ENCODE peak calls at places on chromosomes 2 and 18, in six cellular contexts. One of them, this sample, is unnamed.

GRCh38 chr2:138209009-138209408 is 244.7 kb downstream of the HNMT start:
- DNase-seq in tibial nerve: no peak
- DNase-seq in astrocyte of the spinal cord: peak
- DNase-seq in MM.1S: no peak
- DNase-seq in heart left ventricle: no peak
- DNase-seq in ovary: no peak
- DNase-seq in this sample: no peak

GRCh38 chr2:219803294-219803693 is 175.9 kb downstream of the SLC4A3 start:
- DNase-seq in tibial nerve: no peak
- DNase-seq in astrocyte of the spinal cord: peak
- DNase-seq in MM.1S: no peak
- DNase-seq in heart left ventricle: no peak
- DNase-seq in ovary: no peak
- DNase-seq in this sample: no peak

GRCh38 chr18:10070581-10071000 is 156.8 kb downstream of the VAPA start:
- DNase-seq in tibial nerve: no peak
- DNase-seq in astrocyte of the spinal cord: peak
- DNase-seq in MM.1S: no peak
- DNase-seq in heart left ventricle: no peak
- DNase-seq in ovary: no peak
- DNase-seq in this sample: no peak

GRCh38 chr2:31919499-31919898 is 91.3 kb downstream of the MEMO1 start:
- DNase-seq in tibial nerve: no peak
- DNase-seq in astrocyte of the spinal cord: no peak
- DNase-seq in MM.1S: no peak
- DNase-seq in heart left ventricle: no peak
- DNase-seq in ovary: no peak
- DNase-seq in this sample: no peak

GRCh38 chr18:48948112-48949050 is 2.4 kb downstream of the SMAD7 start:
- DNase-seq in tibial nerve: no peak
- DNase-seq in astrocyte of the spinal cord: peak
- DNase-seq in MM.1S: peak
- DNase-seq in heart left ventricle: no peak
- DNase-seq in ovary: peak
- DNase-seq in this sample: peak

GRCh38 chr2:158810761-158811470 is 15.8 kb downstream of the DAPL1 start:
- DNase-seq in tibial nerve: no peak
- DNase-seq in astrocyte of the spinal cord: no peak
- DNase-seq in MM.1S: no peak
- DNase-seq in heart left ventricle: no peak
- DNase-seq in ovary: no peak
- DNase-seq in this sample: no peak

GRCh38 chr2:233386382-233387041 is 32.2 kb downstream of the DGKD start:
- DNase-seq in tibial nerve: no peak
- DNase-seq in astrocyte of the spinal cord: peak
- DNase-seq in MM.1S: no peak
- DNase-seq in heart left ventricle: no peak
- DNase-seq in ovary: peak
- DNase-seq in this sample: no peak

GRCh38 chr2:181128199-181128598 is 147.8 kb downstream of the UBE2E3 start:
- DNase-seq in tibial nerve: no peak
- DNase-seq in astrocyte of the spinal cord: no peak
- DNase-seq in MM.1S: no peak
- DNase-seq in heart left ventricle: no peak
- DNase-seq in ovary: no peak
- DNase-seq in this sample: no peak

GRCh38 chr2:11753452-11753885 is 7.0 kb downstream of the LPIN1 start:
- DNase-seq in tibial nerve: no peak
- DNase-seq in astrocyte of the spinal cord: peak
- DNase-seq in MM.1S: peak
- DNase-seq in heart left ventricle: no peak
- DNase-seq in ovary: no peak
- DNase-seq in this sample: peak

GRCh38 chr2:177422271-177422670 is 29.7 kb downstream of the AGPS start:
- DNase-seq in tibial nerve: no peak
- DNase-seq in astrocyte of the spinal cord: peak
- DNase-seq in MM.1S: no peak
- DNase-seq in heart left ventricle: no peak
- DNase-seq in ovary: no peak
- DNase-seq in this sample: no peak

GRCh38 chr2:109531221-109531620 is 82.5 kb downstream of the SEPTIN10 start:
- DNase-seq in tibial nerve: no peak
- DNase-seq in astrocyte of the spinal cord: no peak
- DNase-seq in MM.1S: no peak
- DNase-seq in heart left ventricle: no peak
- DNase-seq in ovary: no peak
- DNase-seq in this sample: no peak

GRCh38 chr2:17171446-17172049 is 346.7 kb downstream of the RAD51AP2 start:
- DNase-seq in tibial nerve: no peak
- DNase-seq in astrocyte of the spinal cord: peak
- DNase-seq in MM.1S: no peak
- DNase-seq in heart left ventricle: no peak
- DNase-seq in ovary: peak
- DNase-seq in this sample: no peak

GRCh38 chr18:52499646-52500045 is 159.6 kb downstream of the DCC start:
- DNase-seq in tibial nerve: no peak
- DNase-seq in astrocyte of the spinal cord: no peak
- DNase-seq in MM.1S: no peak
- DNase-seq in heart left ventricle: no peak
- DNase-seq in ovary: no peak
- DNase-seq in this sample: no peak

GRCh38 chr2:122692400-122693083 is 937.1 kb downstream of the TSN start:
- DNase-seq in tibial nerve: no peak
- DNase-seq in astrocyte of the spinal cord: no peak
- DNase-seq in MM.1S: no peak
- DNase-seq in heart left ventricle: no peak
- DNase-seq in ovary: no peak
- DNase-seq in this sample: no peak

GRCh38 chr2:98775146-98775988 is 44.4 kb upstream of the MGAT4A start:
- DNase-seq in tibial nerve: no peak
- DNase-seq in astrocyte of the spinal cord: peak
- DNase-seq in MM.1S: no peak
- DNase-seq in heart left ventricle: no peak
- DNase-seq in ovary: no peak
- DNase-seq in this sample: no peak

GRCh38 chr2:239047861-239048260 is 200.0 kb downstream of the TWIST2 start:
- DNase-seq in tibial nerve: no peak
- DNase-seq in astrocyte of the spinal cord: no peak
- DNase-seq in MM.1S: no peak
- DNase-seq in heart left ventricle: peak
- DNase-seq in ovary: no peak
- DNase-seq in this sample: no peak

GRCh38 chr2:15313657-15314056 is 247.5 kb downstream of the NBAS start:
- DNase-seq in tibial nerve: no peak
- DNase-seq in astrocyte of the spinal cord: peak
- DNase-seq in MM.1S: no peak
- DNase-seq in heart left ventricle: no peak
- DNase-seq in ovary: no peak
- DNase-seq in this sample: no peak

GRCh38 chr2:186544255-186544675 is 45.6 kb upstream of the ITGAV start:
- DNase-seq in tibial nerve: no peak
- DNase-seq in astrocyte of the spinal cord: peak
- DNase-seq in MM.1S: no peak
- DNase-seq in heart left ventricle: no peak
- DNase-seq in ovary: no peak
- DNase-seq in this sample: no peak

GRCh38 chr18:78160961-78161656 is 818.5 kb upstream of the SALL3 start:
- DNase-seq in tibial nerve: no peak
- DNase-seq in astrocyte of the spinal cord: no peak
- DNase-seq in MM.1S: no peak
- DNase-seq in heart left ventricle: no peak
- DNase-seq in ovary: no peak
- DNase-seq in this sample: no peak

GRCh38 chr2:185279999-185280398 is 458.6 kb upstream of the FSIP2 start:
- DNase-seq in tibial nerve: no peak
- DNase-seq in astrocyte of the spinal cord: peak
- DNase-seq in MM.1S: peak
- DNase-seq in heart left ventricle: no peak
- DNase-seq in ovary: no peak
- DNase-seq in this sample: no peak

GRCh38 chr2:111032721-111033532 is 87.8 kb upstream of the BCL2L11 start:
- DNase-seq in tibial nerve: no peak
- DNase-seq in astrocyte of the spinal cord: no peak
- DNase-seq in MM.1S: no peak
- DNase-seq in heart left ventricle: no peak
- DNase-seq in ovary: no peak
- DNase-seq in this sample: no peak

GRCh38 chr2:6452702-6453481 is 412.8 kb downstream of the CMPK2 start:
- DNase-seq in tibial nerve: no peak
- DNase-seq in astrocyte of the spinal cord: peak
- DNase-seq in MM.1S: no peak
- DNase-seq in heart left ventricle: no peak
- DNase-seq in ovary: no peak
- DNase-seq in this sample: no peak

GRCh38 chr2:127650785-127651380 is 4.9 kb downstream of the GPR17 start:
- DNase-seq in tibial nerve: no peak
- DNase-seq in astrocyte of the spinal cord: no peak
- DNase-seq in MM.1S: no peak
- DNase-seq in heart left ventricle: peak
- DNase-seq in ovary: no peak
- DNase-seq in this sample: no peak

GRCh38 chr2:42132066-42132965 is 36.8 kb upstream of the EML4 start:
- DNase-seq in tibial nerve: no peak
- DNase-seq in astrocyte of the spinal cord: peak
- DNase-seq in MM.1S: no peak
- DNase-seq in heart left ventricle: no peak
- DNase-seq in ovary: no peak
- DNase-seq in this sample: no peak

GRCh38 chr2:113780472-113780871 is 24.0 kb upstream of the SLC35F5 start:
- DNase-seq in tibial nerve: no peak
- DNase-seq in astrocyte of the spinal cord: no peak
- DNase-seq in MM.1S: no peak
- DNase-seq in heart left ventricle: no peak
- DNase-seq in ovary: no peak
- DNase-seq in this sample: no peak

GRCh38 chr2:187658952-187659525 is 104.8 kb upstream of the TFPI start:
- DNase-seq in tibial nerve: no peak
- DNase-seq in astrocyte of the spinal cord: peak
- DNase-seq in MM.1S: no peak
- DNase-seq in heart left ventricle: no peak
- DNase-seq in ovary: no peak
- DNase-seq in this sample: no peak
- TF ChIP-seq CTCF in tibial nerve: no peak
- TF ChIP-seq CTCF in astrocyte of the spinal cord: peak
- TF ChIP-seq CTCF in MM.1S: no peak
- TF ChIP-seq CTCF in heart left ventricle: no peak
- TF ChIP-seq CTCF in ovary: no peak
- TF ChIP-seq CTCF in this sample: peak

DNA sequence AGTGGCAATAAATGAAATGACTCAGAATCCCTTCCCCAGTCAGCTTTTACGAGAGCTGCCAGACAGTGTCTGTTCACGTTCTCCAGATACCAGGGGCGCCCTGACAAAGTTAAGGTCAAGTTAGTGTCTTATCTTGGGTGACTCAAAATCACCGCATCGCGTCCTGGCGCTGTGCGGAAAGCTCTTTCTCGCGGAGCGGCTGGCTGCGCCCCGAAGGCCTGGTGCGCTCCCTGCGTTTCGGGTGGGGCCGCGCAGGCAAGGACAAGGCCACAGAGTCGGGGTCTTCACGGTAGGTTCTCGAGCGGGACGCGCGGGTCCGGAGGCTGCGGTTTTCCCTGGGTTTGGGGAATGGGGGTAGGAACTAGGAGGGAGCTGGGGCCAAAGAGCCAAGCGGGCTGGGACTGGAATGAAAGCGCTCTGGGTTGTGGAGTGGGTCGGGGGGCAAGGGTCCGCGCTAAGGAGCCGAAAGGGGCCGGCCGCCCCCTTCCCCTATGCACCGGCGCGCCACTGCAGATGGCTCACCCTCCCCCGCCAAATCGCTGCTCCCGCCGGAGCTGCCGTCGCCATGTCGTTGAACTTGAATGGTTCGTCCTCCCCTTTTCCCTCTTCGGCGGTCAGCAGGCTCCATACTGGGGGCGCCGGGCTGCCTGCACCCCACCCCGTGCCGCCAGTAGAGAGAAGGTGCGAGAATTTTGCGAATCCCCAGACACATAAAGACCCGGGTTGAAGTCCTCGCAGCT is 2.6 kb upstream of the HOXD11 start:
- DNase-seq in tibial nerve: no peak
- DNase-seq in astrocyte of the spinal cord: no peak
- DNase-seq in MM.1S: no peak
- DNase-seq in heart left ventricle: no peak
- DNase-seq in ovary: peak
- DNase-seq in this sample: no peak
- H3K4me3 ChIP-seq in tibial nerve: no peak
- H3K4me3 ChIP-seq in astrocyte of the spinal cord: no peak
- H3K4me3 ChIP-seq in MM.1S: no peak
- H3K4me3 ChIP-seq in heart left ventricle: peak
- H3K4me3 ChIP-seq in ovary: peak
- H3K4me3 ChIP-seq in this sample: no peak

GRCh38 chr2:26785431-26786206 is at the start of gene CENPA:
- DNase-seq in tibial nerve: peak
- DNase-seq in astrocyte of the spinal cord: peak
- DNase-seq in MM.1S: peak
- DNase-seq in heart left ventricle: peak
- DNase-seq in ovary: peak
- DNase-seq in this sample: peak
- TF ChIP-seq CTCF in tibial nerve: peak
- TF ChIP-seq CTCF in astrocyte of the spinal cord: peak
- TF ChIP-seq CTCF in MM.1S: no peak
- TF ChIP-seq CTCF in heart left ventricle: peak
- TF ChIP-seq CTCF in ovary: peak
- TF ChIP-seq CTCF in this sample: peak

GRCh38 chr2:195859513-195859912 is 202.5 kb downstream of the SLC39A10 start:
- DNase-seq in tibial nerve: no peak
- DNase-seq in astrocyte of the spinal cord: no peak
- DNase-seq in MM.1S: no peak
- DNase-seq in heart left ventricle: no peak
- DNase-seq in ovary: no peak
- DNase-seq in this sample: no peak

GRCh38 chr2:195864316-195864715 is 204.3 kb downstream of the DNAH7 start:
- DNase-seq in tibial nerve: no peak
- DNase-seq in astrocyte of the spinal cord: no peak
- DNase-seq in MM.1S: no peak
- DNase-seq in heart left ventricle: no peak
- DNase-seq in ovary: no peak
- DNase-seq in this sample: no peak

GRCh38 chr2:195863564-195863963 is 205.1 kb downstream of the DNAH7 start:
- DNase-seq in tibial nerve: no peak
- DNase-seq in astrocyte of the spinal cord: no peak
- DNase-seq in MM.1S: no peak
- DNase-seq in heart left ventricle: no peak
- DNase-seq in ovary: no peak
- DNase-seq in this sample: no peak

GRCh38 chr2:195861821-195862220 is 204.8 kb downstream of the SLC39A10 start:
- DNase-seq in tibial nerve: no peak
- DNase-seq in astrocyte of the spinal cord: no peak
- DNase-seq in MM.1S: no peak
- DNase-seq in heart left ventricle: no peak
- DNase-seq in ovary: no peak
- DNase-seq in this sample: no peak

DNA sequence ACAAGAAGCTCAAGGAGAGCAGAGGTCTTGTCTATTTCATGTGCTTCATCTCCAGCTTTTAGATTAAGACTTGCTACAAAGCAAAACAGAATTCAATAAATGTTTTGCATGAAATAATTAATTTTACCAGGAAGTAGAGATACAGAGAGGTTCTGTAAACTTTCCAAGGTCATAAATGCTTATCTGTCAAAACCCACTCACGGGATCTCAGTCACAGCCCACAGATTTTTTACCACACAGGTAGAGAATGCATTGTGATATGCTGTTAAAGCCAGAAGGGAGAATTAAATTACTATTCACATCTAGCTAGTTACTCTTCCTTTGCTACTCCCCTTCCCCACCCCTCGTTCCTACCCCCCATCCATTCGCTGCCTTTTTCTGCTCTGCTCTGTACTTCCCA is 205.5 kb downstream of the DNAH7 start:
- DNase-seq in tibial nerve: no peak
- DNase-seq in astrocyte of the spinal cord: no peak
- DNase-seq in MM.1S: no peak
- DNase-seq in heart left ventricle: no peak
- DNase-seq in ovary: no peak
- DNase-seq in this sample: no peak
- H3K4me3 ChIP-seq in tibial nerve: no peak
- H3K4me3 ChIP-seq in astrocyte of the spinal cord: no peak
- H3K4me3 ChIP-seq in MM.1S: no peak
- H3K4me3 ChIP-seq in heart left ventricle: no peak
- H3K4me3 ChIP-seq in ovary: no peak
- H3K4me3 ChIP-seq in this sample: no peak

This sample was measured in upper lobe of right lung.